ENCODE peak calls at places on chromosomes 12 and 14, in six cellular contexts. D, J, W, C, U and X are unnamed samples.

GRCh38 chr14:68636597-68636996 is 156.3 kb downstream of the ZFP36L1 start:
- DNase-seq in D (no peak), J (no peak), W (no peak), C (peak), U (no peak), X (no peak)

GRCh38 chr12:108634225-108634795 is 616 bp upstream of the SELPLG start:
- DNase-seq in D (no peak), J (no peak), W (peak), C (no peak), U (peak), X (peak)

GRCh38 chr14:79134346-79134745 is 964.2 kb downstream of the NRXN3 start:
- DNase-seq in D (no peak), J (no peak), W (no peak), C (no peak), U (no peak), X (no peak)

GRCh38 chr12:99915251-99916082 is 69.3 kb downstream of the ANKS1B start:
- DNase-seq in D (no peak), J (no peak), W (no peak), C (no peak), U (peak), X (no peak)

GRCh38 chr14:37196604-37197420 is 925 bp upstream of the MIPOL1 start:
- DNase-seq in D (no peak), J (no peak), W (no peak), C (no peak), U (peak), X (no peak)

GRCh38 chr14:91351508-91351853 is 66.1 kb downstream of the CCDC88C start:
- DNase-seq in D (no peak), J (no peak), W (no peak), C (no peak), U (no peak), X (no peak)

GRCh38 chr14:22466520-22466919 is 122.5 kb downstream of the DAD1 start:
- DNase-seq in D (peak), J (peak), W (no peak), C (no peak), U (peak), X (no peak)

GRCh38 chr12:65334534-65334933 is 56.1 kb downstream of the MSRB3 start:
- DNase-seq in D (no peak), J (no peak), W (no peak), C (no peak), U (no peak), X (no peak)

GRCh38 chr12:106345739-106346138 is 11.8 kb upstream of the POLR3B start:
- DNase-seq in D (no peak), J (peak), W (no peak), C (no peak), U (peak), X (no peak)

GRCh38 chr12:66984962-66985361 is 284.2 kb upstream of the CAND1 start:
- DNase-seq in D (no peak), J (no peak), W (no peak), C (no peak), U (peak), X (no peak)

GRCh38 chr14:50000215-50001145 is 107.6 kb downstream of the ARF6 start:
- DNase-seq in D (peak), J (peak), W (peak), C (peak), U (peak), X (peak)

GRCh38 chr12:123233505-123234299 is 466 bp downstream of the MTRFR start:
- DNase-seq in D (no peak), J (no peak), W (no peak), C (peak), U (peak), X (peak)

GRCh38 chr12:26250801-26251200 is 55.4 kb downstream of the SSPN start:
- DNase-seq in D (no peak), J (no peak), W (no peak), C (no peak), U (peak), X (no peak)